ENCODE peak calls at places on chromosomes 11 and 22, in five cellular contexts. U is neuronal stem cell, G is sigmoid colon, R is HepG2, D is psoas muscle. Y is an unnamed sample. For H3K4me1 and H3K27me3, the result is how much of the 10 kb centered on the place peaks cover.

GRCh38 chr22:32880906-32881596 is 79.5 kb downstream of the TIMP3 start:
- DNase-seq in R (no peak), U (no peak), G (peak), D (peak), Y (no peak)

GRCh38 chr22:17110791-17111550 is 10.2 kb downstream of the TMEM121B start:
- DNase-seq in U (no peak), R (no peak), G (peak), D (no peak), Y (no peak)

GRCh38 chr11:6855971-6856542 is 6.8 kb upstream of the OR10A2 start:
- DNase-seq in D (no peak), R (no peak), U (peak), G (no peak), Y (no peak)

GRCh38 chr22:44266811-44267760 is 45.7 kb downstream of the SHISAL1 start:
- DNase-seq in R (no peak), G (no peak), D (no peak), U (no peak), Y (no peak)

GRCh38 chr11:59999732-60000131 is 17.2 kb upstream of the OOSP4B start:
- DNase-seq in D (no peak), G (no peak), R (no peak), U (no peak), Y (no peak)

GRCh38 chr22:44365832-44366231 is 53.1 kb upstream of the SHISAL1 start:
- DNase-seq in G (peak), U (no peak), R (no peak), D (no peak), Y (no peak)

GRCh38 chr11:33266418-33267215 is 9.4 kb downstream of the HIPK3 start:
- DNase-seq in R (peak), G (no peak), U (no peak), D (peak), Y (no peak)

GRCh38 chr11:69178819-69179482 is 23.2 kb downstream of the SMIM38 start:
- DNase-seq in R (no peak), G (no peak), U (no peak), D (no peak), Y (no peak)

GRCh38 chr11:61364012-61364396 is 1.8 kb downstream of the TMEM138 start:
- DNase-seq in G (no peak), U (no peak), R (no peak), D (no peak), Y (no peak)

GRCh38 chr11:17786824-17787525 is 52.4 kb downstream of the KCNC1 start:
- DNase-seq in R (no peak), U (no peak), D (no peak), G (peak), Y (no peak)

GRCh38 chr22:39873963-39874362 is 19.6 kb downstream of the ENTHD1 start:
- DNase-seq in R (no peak), U (no peak), D (no peak), G (no peak), Y (no peak)

GRCh38 chr22:44575344-44576268 is 77.6 kb upstream of the RTL6 start:
- DNase-seq in G (peak), D (no peak), U (no peak), R (no peak), Y (no peak)

GRCh38 chr11:16604784-16605439 is 133.5 kb upstream of the C11orf58 start:
- DNase-seq in D (peak), R (no peak), U (peak), G (peak), Y (peak)

GRCh38 chr11:111388842-111389241 is 9.8 kb upstream of the POU2AF1 start:
- DNase-seq in R (no peak), D (no peak), U (no peak), G (no peak), Y (no peak)

GRCh38 chr11:67031791-67032561 is 9.0 kb downstream of the SYT12 start:
- DNase-seq in U (no peak), R (no peak), D (no peak), G (no peak), Y (no peak)

GRCh38 chr22:25752615-25753214 is 10.7 kb downstream of the MYO18B start:
- DNase-seq in R (no peak), G (no peak), U (no peak), D (no peak), Y (no peak)

GRCh38 chr11:66466225-66467033 is at the start of gene PELI3:
- DNase-seq in R (peak), U (peak), G (peak), D (peak), Y (peak)

GRCh38 chr11:36499325-36499724 is 10.7 kb downstream of the TRAF6 start:
- DNase-seq in G (no peak), D (no peak), R (no peak), U (no peak), Y (no peak)

GRCh38 chr22:30160926-30161546 is 80.8 kb downstream of the HORMAD2 start:
- DNase-seq in R (no peak), D (no peak), G (no peak), U (no peak), Y (no peak)
- H3K4me1 ChIP-seq in R (under half), D (under half), G (under half), U (under half), Y (under half)

GRCh38 chr11:43639920-43640319 is 40.6 kb upstream of the HSD17B12 start:
- DNase-seq in D (no peak), R (no peak), U (no peak), G (no peak), Y (no peak)

GRCh38 chr11:43639224-43639623 is 41.3 kb upstream of the HSD17B12 start:
- DNase-seq in U (no peak), R (no peak), G (no peak), D (no peak), Y (no peak)

GRCh38 chr11:43643898-43644625 is 36.5 kb upstream of the HSD17B12 start:
- DNase-seq in R (peak), U (peak), D (peak), G (peak), Y (peak)

DNA sequence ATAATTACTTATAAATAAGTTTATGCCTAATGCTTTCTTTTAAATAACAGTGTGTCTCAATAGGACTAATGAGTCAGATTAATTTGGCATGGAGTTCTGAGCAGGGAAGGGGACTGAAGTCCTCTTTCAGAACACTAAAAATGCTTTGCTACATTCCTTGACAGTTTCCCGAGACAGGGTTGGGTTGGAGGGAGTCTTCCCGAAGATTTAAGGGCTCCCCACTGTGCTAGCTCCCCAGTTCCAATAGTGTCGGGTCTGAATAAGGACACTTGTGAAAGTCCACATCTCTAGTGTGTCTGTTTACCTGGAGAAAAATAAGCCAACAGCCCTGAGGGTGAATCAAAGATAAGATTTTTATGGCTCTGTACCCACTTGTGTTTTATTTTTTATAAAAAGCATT is 41.8 kb upstream of the HSD17B12 start:
- DNase-seq in D (no peak), R (no peak), U (no peak), G (no peak), Y (no peak)
- H3K27me3 ChIP-seq in D (under half), R (under half), U (under half), G (under half), Y (under half)

GRCh38 chr22:24550902-24551229 is 4.1 kb downstream of the GUCD1 start:
- DNase-seq in D (no peak), U (no peak), R (no peak), G (no peak), Y (no peak)

GRCh38 chr22:24553597-24554315 is 1.2 kb downstream of the GUCD1 start:
- DNase-seq in G (peak), U (no peak), D (peak), R (peak), Y (no peak)

GRCh38 chr22:24555496-24556253 is at the start of gene SNRPD3:
- DNase-seq in G (peak), R (peak), U (peak), D (peak), Y (peak)

GRCh38 chr22:24554316-24555159 is at the start of gene GUCD1:
- DNase-seq in U (no peak), R (no peak), D (peak), G (no peak), Y (no peak)

GRCh38 chr22:24555160-24555495 is 190 bp upstream of the GUCD1 start:
- DNase-seq in D (peak), R (peak), U (peak), G (peak), Y (peak)
- H3K4me1 ChIP-seq in D (half or more), R (half or more), U (under half), G (under half), Y (half or more)

DNA sequence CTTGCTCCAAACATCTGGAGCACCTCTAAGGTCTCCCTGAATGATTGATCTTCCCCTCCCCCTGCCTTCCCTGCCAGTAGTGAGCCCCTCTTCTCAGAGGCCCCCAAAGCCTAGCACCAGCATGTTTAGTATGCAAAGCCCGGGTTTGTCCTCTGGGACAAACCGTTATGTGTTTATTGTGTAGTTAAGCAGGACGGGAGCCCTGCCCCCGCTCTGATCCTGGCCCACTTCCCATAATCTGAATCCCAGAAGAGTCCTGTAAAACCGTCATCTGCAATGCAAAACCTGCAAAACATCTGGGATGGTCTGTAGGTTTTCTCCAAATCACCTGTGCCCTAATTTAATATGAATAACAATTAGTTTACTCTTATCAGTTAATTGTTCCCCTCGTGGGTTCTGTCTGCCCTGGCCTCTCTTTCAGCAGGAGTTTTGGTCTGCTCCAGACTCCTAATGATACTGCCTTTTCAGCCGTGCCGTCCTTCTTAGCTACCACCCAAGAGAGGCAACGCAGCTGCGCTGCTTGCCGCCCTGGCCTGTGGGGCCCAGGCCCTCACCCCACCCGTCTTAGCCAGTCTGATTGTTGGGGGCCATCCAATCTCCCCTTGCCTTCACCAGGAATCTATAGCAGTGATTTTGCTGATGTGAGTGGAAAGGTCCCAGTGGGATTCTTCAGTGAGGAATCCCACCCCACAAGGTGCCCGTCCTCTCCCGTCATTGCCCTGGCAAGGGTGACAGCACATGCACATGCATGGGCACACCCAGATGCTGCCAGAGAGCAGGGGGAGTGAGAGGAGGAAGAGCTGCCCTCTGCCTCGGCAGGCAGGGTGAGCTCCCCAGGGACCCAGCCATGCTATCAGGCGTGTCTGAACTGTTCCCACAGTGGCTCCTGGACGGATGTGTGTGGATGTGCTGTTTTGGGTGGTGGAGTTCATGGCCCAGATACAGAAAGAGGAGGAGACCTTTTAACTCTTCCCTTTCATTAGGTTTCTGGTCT is 3.0 kb upstream of the B3GAT1 start:
- DNase-seq in G (no peak), R (no peak), U (no peak), D (no peak), Y (no peak)
- H3K27me3 ChIP-seq in G (under half), R (under half), U (under half), D (under half), Y (under half)

GRCh38 chr11:123481647-123482046 is 51.6 kb downstream of the GRAMD1B start:
- DNase-seq in R (no peak), U (no peak), G (no peak), D (no peak), Y (no peak)
- H3K4me1 ChIP-seq in R (under half), U (under half), G (under half), D (under half), Y (under half)

GRCh38 chr11:13152736-13153541 is 124.7 kb upstream of the BMAL1 start:
- DNase-seq in G (no peak), U (no peak), R (peak), D (no peak), Y (no peak)

GRCh38 chr11:13150487-13150886 is 127.1 kb upstream of the BMAL1 start:
- DNase-seq in R (no peak), G (no peak), U (no peak), D (no peak), Y (no peak)

GRCh38 chr11:13149991-13150390 is 127.6 kb upstream of the BMAL1 start:
- DNase-seq in G (no peak), R (no peak), D (no peak), U (no peak), Y (no peak)

GRCh38 chr11:13152264-13152663 is 125.3 kb upstream of the BMAL1 start:
- DNase-seq in G (no peak), D (no peak), U (no peak), R (no peak), Y (no peak)
- H3K27me3 ChIP-seq in G (under half), D (under half), U (under half), R (under half), Y (under half)

DNA sequence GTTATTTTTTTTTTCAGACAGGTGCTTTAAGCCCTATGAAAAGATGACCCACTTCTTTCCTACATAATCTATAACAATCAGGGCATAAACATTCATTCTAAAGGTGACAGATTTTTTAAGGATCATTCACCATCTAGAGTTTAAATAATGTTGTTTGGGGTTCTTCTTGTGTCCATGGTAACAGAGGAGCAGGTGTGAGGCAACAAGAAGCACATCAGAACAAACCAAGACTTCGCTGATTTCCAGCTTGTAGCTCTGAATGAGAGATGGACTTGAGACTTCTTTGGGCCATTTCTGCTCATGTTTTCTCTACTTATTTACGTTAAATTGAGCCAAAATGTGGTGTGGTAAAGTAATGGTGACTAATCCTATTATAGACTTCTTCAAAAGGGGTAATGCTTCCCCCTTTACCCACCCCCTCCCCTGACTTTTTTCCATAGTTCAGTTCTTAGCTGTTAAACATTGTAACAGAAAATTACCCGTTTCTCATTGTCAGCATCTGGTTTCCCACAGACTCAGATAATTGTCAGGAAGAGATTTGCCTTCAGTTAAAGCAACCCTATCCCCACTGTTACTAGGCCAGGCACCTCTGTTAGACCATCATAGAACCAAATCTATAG is 65.2 kb downstream of the CSTPP1 start:
- DNase-seq in D (no peak), U (no peak), R (no peak), G (no peak), Y (no peak)
- H3K4me1 ChIP-seq in D (under half), U (under half), R (under half), G (under half), Y (under half)

DNA sequence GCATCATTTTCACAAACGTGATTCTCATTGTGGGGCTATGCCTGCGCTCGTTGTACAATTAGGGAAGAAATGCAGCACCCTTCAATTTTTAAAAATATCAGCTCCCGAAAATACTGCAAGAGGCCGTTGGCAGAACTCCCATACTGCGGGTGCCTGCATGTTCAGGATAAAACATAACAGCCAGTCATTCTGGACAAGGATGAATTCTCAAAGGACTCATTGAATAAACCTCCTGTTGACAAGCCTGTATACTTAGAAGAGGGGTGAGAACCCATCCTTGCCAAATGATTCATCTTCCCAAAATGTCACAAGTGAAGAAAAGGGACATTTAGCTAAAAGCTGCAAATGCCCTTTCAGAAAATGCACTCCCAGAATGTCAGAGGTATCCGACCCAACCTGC is 141.9 kb downstream of the CSNK2A3 start:
- DNase-seq in D (no peak), G (no peak), U (no peak), R (no peak), Y (no peak)
- H3K27me3 ChIP-seq in D (under half), G (under half), U (under half), R (under half), Y (under half)

Y was measured in CD4-positive, alpha-beta memory T cell.